ENCODE peak calls at places on chromosomes 2 and 18, in five cellular contexts. V is MCF 10A, R is dorsolateral prefrontal cortex, B is WERI-Rb-1, Q is foreskin fibroblast. K is an unnamed sample.

GRCh38 chr2:224520064-224520463 is 65.1 kb downstream of the CUL3 start:
- DNase-seq in V (peak), R (no peak), Q (peak), B (no peak), K (no peak)

GRCh38 chr2:109526442-109526970 is 87.3 kb downstream of the SEPTIN10 start:
- DNase-seq in Q (no peak), B (no peak), R (no peak), V (no peak), K (no peak)

GRCh38 chr18:57544958-57545661 is 41.4 kb downstream of the FECH start:
- DNase-seq in R (no peak), Q (no peak), B (no peak), V (no peak), K (no peak)

GRCh38 chr2:97267411-97268074 is 154.6 kb downstream of the ANKRD36 start:
- DNase-seq in Q (no peak), R (peak), V (no peak), B (peak), K (peak)

GRCh38 chr2:238162516-238163441 is 4.0 kb downstream of the ERFE start:
- DNase-seq in R (peak), V (no peak), Q (no peak), B (no peak), K (no peak)

GRCh38 chr2:100799701-100800100 is 20.2 kb upstream of the NPAS2 start:
- DNase-seq in V (no peak), R (no peak), Q (peak), B (no peak), K (no peak)

GRCh38 chr18:58501033-58501432 is 127.9 kb downstream of the ALPK2 start:
- DNase-seq in R (no peak), V (no peak), Q (no peak), B (no peak), K (no peak)

GRCh38 chr2:96954490-96954846 is 31.9 kb downstream of the FAM178B start:
- DNase-seq in V (no peak), R (no peak), Q (peak), B (no peak), K (no peak)

GRCh38 chr2:96540136-96540535 is 3.6 kb downstream of the ARID5A start:
- DNase-seq in V (peak), R (no peak), B (no peak), Q (peak), K (no peak)

GRCh38 chr2:22360735-22361374 is 1024.1 kb upstream of the KLHL29 start:
- DNase-seq in R (no peak), B (no peak), V (peak), Q (no peak), K (no peak)

GRCh38 chr2:43075906-43076585 is 150.4 kb downstream of the ZFP36L2 start:
- DNase-seq in Q (peak), V (peak), R (no peak), B (no peak), K (no peak)

GRCh38 chr2:30770791-30771190 is 36.5 kb downstream of the CAPN13 start:
- DNase-seq in V (no peak), B (no peak), Q (no peak), R (no peak), K (peak)

GRCh38 chr2:15756011-15756550 is 164.4 kb downstream of the DDX1 start:
- DNase-seq in V (no peak), B (no peak), Q (no peak), R (no peak), K (no peak)

GRCh38 chr2:85797959-85798358 is 44.2 kb downstream of the ATOH8 start:
- DNase-seq in B (peak), Q (peak), R (peak), V (peak), K (no peak)

GRCh38 chr2:228433706-228434105 is 252.2 kb upstream of the SPHKAP start:
- DNase-seq in V (peak), B (no peak), Q (no peak), R (no peak), K (no peak)

GRCh38 chr2:11829324-11829946 is 83.0 kb downstream of the LPIN1 start:
- DNase-seq in R (peak), Q (peak), B (peak), V (peak), K (no peak)

GRCh38 chr2:190879474-190880373 is 897 bp upstream of the GLS start:
- DNase-seq in Q (no peak), V (no peak), R (no peak), B (no peak), K (no peak)

GRCh38 chr18:49565656-49566055 is 3.8 kb downstream of the LIPG start:
- DNase-seq in R (no peak), B (peak), Q (peak), V (no peak), K (no peak)

GRCh38 chr18:25648724-25649260 is 296.8 kb upstream of the ZNF521 start:
- DNase-seq in Q (peak), R (no peak), B (no peak), V (no peak), K (no peak)

GRCh38 chr2:169824373-169825333 is at the start of gene METTL5:
- DNase-seq in R (peak), B (peak), V (peak), Q (peak), K (peak)

GRCh38 chr2:96699621-96700020 is 40.2 kb downstream of the LMAN2L start:
- DNase-seq in R (no peak), V (no peak), B (no peak), Q (no peak), K (no peak)

GRCh38 chr2:230913812-230914211 is 11.2 kb downstream of the GPR55 start:
- DNase-seq in B (no peak), Q (no peak), R (peak), V (no peak), K (no peak)

GRCh38 chr18:24703316-24703715 is 242.9 kb downstream of the HRH4 start:
- DNase-seq in R (no peak), V (no peak), Q (no peak), B (no peak), K (no peak)

GRCh38 chr2:223076573-223076972 is 24.6 kb downstream of the KCNE4 start:
- DNase-seq in V (peak), B (no peak), R (no peak), Q (no peak), K (no peak)

GRCh38 chr2:54724560-54725342 is 1.3 kb downstream of the EML6 start:
- DNase-seq in R (peak), V (peak), B (peak), Q (peak), K (peak)

GRCh38 chr2:215830313-215830712 is 183.0 kb downstream of the MREG start:
- DNase-seq in R (no peak), B (peak), V (peak), Q (peak), K (no peak)

GRCh38 chr18:79898952-79899608 is 52.4 kb downstream of the SLC66A2 start:
- DNase-seq in R (no peak), V (no peak), B (peak), Q (no peak), K (no peak)

GRCh38 chr2:159982270-159982669 is 80.1 kb downstream of the PLA2R1 start:
- DNase-seq in Q (peak), B (peak), R (no peak), V (peak), K (no peak)

GRCh38 chr2:117195381-117195780 is 619.1 kb upstream of the DDX18 start:
- DNase-seq in R (no peak), Q (no peak), V (no peak), B (no peak), K (no peak)

GRCh38 chr2:178845565-178846457 is 38.6 kb upstream of the TTN start:
- DNase-seq in Q (peak), R (no peak), B (no peak), V (no peak), K (no peak)

GRCh38 chr18:3442894-3443293 is 7.1 kb upstream of the TGIF1 start:
- DNase-seq in V (no peak), B (no peak), R (no peak), Q (no peak), K (no peak)

GRCh38 chr2:191869781-191870180 is 22.9 kb upstream of the CAVIN2 start:
- DNase-seq in R (no peak), V (no peak), B (no peak), Q (peak), K (no peak)

GRCh38 chr2:168147858-168148794 is 99.3 kb downstream of the STK39 start:
- DNase-seq in B (no peak), Q (no peak), V (no peak), R (no peak), K (no peak)

GRCh38 chr2:131367352-131367751 is 3.4 kb upstream of the RAB6D start:
- DNase-seq in B (no peak), V (no peak), R (no peak), Q (no peak), K (no peak)

GRCh38 chr2:228115-228514 is 35.7 kb downstream of the SH3YL1 start:
- DNase-seq in V (no peak), R (no peak), B (no peak), Q (no peak), K (no peak)

GRCh38 chr2:226601881-226602280 is 197.7 kb downstream of the IRS1 start:
- DNase-seq in B (no peak), V (no peak), R (no peak), Q (peak), K (no peak)

GRCh38 chr2:234763051-234763909 is 188.5 kb upstream of the SH3BP4 start:
- DNase-seq in V (peak), R (no peak), Q (peak), B (no peak), K (no peak)

GRCh38 chr18:36186461-36187137 is 698 bp upstream of the MOCOS start:
- DNase-seq in V (peak), B (no peak), R (no peak), Q (peak), K (no peak)

GRCh38 chr2:146374505-146374904 is 1470.3 kb upstream of the ACVR2A start:
- DNase-seq in V (peak), R (no peak), B (no peak), Q (peak), K (no peak)

GRCh38 chr2:148020358-148021058 is at the start of gene ORC4:
- DNase-seq in B (peak), V (peak), R (peak), Q (peak), K (peak)
- TF ChIP-seq CTCF in B (peak), V (peak), R (peak), Q (peak), K (no peak)

GRCh38 chr2:174048238-174048637 is 83.1 kb upstream of the SP3 start:
- DNase-seq in R (no peak), Q (no peak), B (no peak), V (no peak), K (no peak)
- TF ChIP-seq CTCF in R (no peak), Q (no peak), B (no peak), V (no peak), K (no peak)

GRCh38 chr2:5834491-5834890 is 142.3 kb downstream of the SOX11 start:
- DNase-seq in Q (no peak), V (no peak), R (no peak), B (no peak), K (no peak)
- TF ChIP-seq CTCF in Q (no peak), V (no peak), R (no peak), B (no peak), K (no peak)

GRCh38 chr2:176088048-176088936 is 4.2 kb upstream of the HOXD13 start:
- DNase-seq in R (no peak), B (peak), Q (peak), V (peak), K (no peak)
- TF ChIP-seq CTCF in R (peak), B (peak), Q (peak), V (peak), K (peak)

GRCh38 chr2:66445781-66446177 is 10.9 kb downstream of the MEIS1 start:
- DNase-seq in R (no peak), B (no peak), Q (peak), V (no peak), K (no peak)
- TF ChIP-seq CTCF in R (no peak), B (no peak), Q (no peak), V (no peak), K (no peak)

K was measured in mesothelial cell of epicardium.